ENCODE peak calls at places on chromosomes 1 and 21, in six cellular contexts. D, L, M, Y, R and G are unnamed samples. For H3K36me3, the result is how much of the 10 kb centered on the place peaks cover.

GRCh38 chr1:8090241-8090702 is 64.2 kb upstream of the ERRFI1 start:
- DNase-seq in Y (no peak), D (no peak), R (no peak), M (peak), L (peak), G (peak)

GRCh38 chr1:184685116-184685515 is 69.5 kb downstream of the EDEM3 start:
- DNase-seq in M (no peak), R (no peak), L (no peak), Y (no peak), D (no peak), G (no peak)

GRCh38 chr1:202123336-202123813 is 658 bp downstream of the GPR37L1 start:
- DNase-seq in Y (no peak), M (no peak), R (no peak), L (no peak), D (no peak), G (no peak)

GRCh38 chr1:78715181-78715661 is 65.6 kb downstream of the IFI44 start:
- DNase-seq in Y (no peak), M (peak), R (no peak), D (no peak), L (peak), G (peak)

GRCh38 chr1:30834249-30834648 is 74.3 kb downstream of the SDC3 start:
- DNase-seq in L (no peak), Y (no peak), D (no peak), M (no peak), R (no peak), G (no peak)

GRCh38 chr1:208269338-208269666 is 25.1 kb upstream of the PLXNA2 start:
- DNase-seq in M (peak), D (no peak), R (no peak), Y (no peak), L (no peak), G (no peak)

GRCh38 chr1:224791362-224791941 is 138.0 kb upstream of the DNAH14 start:
- DNase-seq in Y (no peak), M (no peak), L (no peak), D (no peak), R (no peak), G (no peak)

GRCh38 chr1:27563407-27564263 is 40.3 kb downstream of the AHDC1 start:
- DNase-seq in Y (peak), D (peak), R (peak), L (peak), M (peak), G (peak)

GRCh38 chr21:32336711-32337110 is 38.1 kb downstream of the MRAP start:
- DNase-seq in D (no peak), L (no peak), Y (no peak), M (peak), R (no peak), G (peak)

GRCh38 chr1:10155087-10155712 is 55.2 kb upstream of the KIF1B start:
- DNase-seq in D (no peak), R (no peak), M (no peak), L (peak), Y (no peak), G (no peak)

GRCh38 chr1:31583995-31584868 is 7.9 kb downstream of the TINAGL1 start:
- DNase-seq in M (no peak), L (peak), D (peak), R (peak), Y (peak), G (peak)

GRCh38 chr1:219362702-219363101 is 189.0 kb downstream of the LYPLAL1 start:
- DNase-seq in L (no peak), R (no peak), D (no peak), M (no peak), Y (no peak), G (no peak)

GRCh38 chr1:55556378-55556777 is 341.2 kb upstream of the USP24 start:
- DNase-seq in R (no peak), M (no peak), Y (no peak), D (no peak), L (peak), G (no peak)

GRCh38 chr1:154860154-154860870 is 9.8 kb downstream of the KCNN3 start:
- DNase-seq in D (no peak), L (no peak), R (no peak), Y (no peak), M (no peak), G (no peak)

GRCh38 chr1:201348211-201348566 is 29.3 kb downstream of the TNNT2 start:
- DNase-seq in Y (peak), M (peak), R (peak), L (peak), D (no peak), G (peak)

GRCh38 chr1:246198141-246198820 is 308.8 kb downstream of the SMYD3 start:
- DNase-seq in Y (no peak), L (no peak), M (peak), R (no peak), D (no peak), G (no peak)

GRCh38 chr1:94971491-94971924 is 44.6 kb upstream of the CNN3 start:
- DNase-seq in D (no peak), Y (no peak), R (no peak), M (peak), L (peak), G (peak)

GRCh38 chr1:10701145-10701544 is 95.3 kb downstream of the CASZ1 start:
- DNase-seq in M (no peak), Y (no peak), L (no peak), D (no peak), R (no peak), G (no peak)

GRCh38 chr1:95384570-95384969 is 150.6 kb downstream of the RWDD3 start:
- DNase-seq in M (peak), L (peak), D (no peak), R (no peak), Y (no peak), G (no peak)

GRCh38 chr1:46675549-46676314 is 4.1 kb downstream of the TEX38 start:
- DNase-seq in R (no peak), L (no peak), D (no peak), Y (no peak), M (no peak), G (no peak)

GRCh38 chr1:200253774-200254495 is 155.9 kb downstream of the ZNF281 start:
- DNase-seq in D (no peak), M (no peak), R (no peak), L (no peak), Y (no peak), G (no peak)

GRCh38 chr1:212814989-212815388 is 23.3 kb downstream of the TATDN3 start:
- DNase-seq in D (no peak), R (no peak), L (peak), M (peak), Y (no peak), G (peak)

GRCh38 chr1:94757931-94758330 is 62.2 kb upstream of the SLC44A3 start:
- DNase-seq in D (peak), L (no peak), M (no peak), Y (peak), R (peak), G (no peak)

GRCh38 chr1:37143818-37144217 is 109.5 kb upstream of the GRIK3 start:
- DNase-seq in L (no peak), D (no peak), Y (no peak), M (no peak), R (no peak), G (no peak)

GRCh38 chr1:38046333-38046883 is at the start of gene POU3F1:
- DNase-seq in Y (peak), M (no peak), R (no peak), D (no peak), L (no peak), G (no peak)

GRCh38 chr1:9680828-9681227 is 29.3 kb downstream of the PIK3CD start:
- DNase-seq in R (no peak), L (no peak), M (no peak), D (no peak), Y (no peak), G (no peak)

GRCh38 chr1:77316006-77316405 is 34.2 kb downstream of the AK5 start:
- DNase-seq in R (no peak), D (no peak), Y (no peak), L (peak), M (peak), G (peak)

GRCh38 chr1:26281971-26282693 is 2.2 kb downstream of the SH3BGRL3 start:
- DNase-seq in Y (peak), M (peak), R (no peak), L (peak), D (no peak), G (peak)

GRCh38 chr1:210233495-210234253 is 1.1 kb downstream of the SERTAD4 start:
- DNase-seq in D (peak), R (peak), M (peak), Y (peak), L (peak), G (peak)

GRCh38 chr1:151968058-151968457 is 25.6 kb downstream of the S100A10 start:
- DNase-seq in D (no peak), Y (no peak), M (peak), R (no peak), L (peak), G (peak)

GRCh38 chr1:35557118-35557610 is at the start of gene KIAA0319L:
- DNase-seq in M (peak), Y (peak), D (peak), R (peak), L (no peak), G (peak)

GRCh38 chr1:38829368-38829767 is 30.2 kb downstream of the RRAGC start:
- DNase-seq in L (no peak), Y (no peak), M (no peak), D (no peak), R (no peak), G (no peak)

GRCh38 chr1:243903904-243904303 is 53.9 kb upstream of the AKT3 start:
- DNase-seq in R (no peak), Y (no peak), D (no peak), L (peak), M (peak), G (peak)

GRCh38 chr1:6419803-6420593 is at the start of gene HES2:
- DNase-seq in M (peak), L (no peak), R (no peak), Y (peak), D (no peak), G (peak)

GRCh38 chr1:235206533-235207201 is 45.6 kb upstream of the RBM34 start:
- DNase-seq in Y (no peak), L (no peak), D (no peak), R (no peak), M (peak), G (no peak)

GRCh38 chr1:233367057-233367759 is 39.7 kb downstream of the MAP3K21 start:
- DNase-seq in M (no peak), D (no peak), L (no peak), Y (no peak), R (no peak), G (peak)

GRCh38 chr1:93317207-93317606 is 28.5 kb upstream of the DR1 start:
- DNase-seq in Y (no peak), R (peak), M (no peak), L (no peak), D (peak), G (no peak)

GRCh38 chr1:155396874-155397476 is 76.3 kb downstream of the RUSC1 start:
- DNase-seq in D (no peak), R (no peak), M (peak), L (no peak), Y (no peak), G (no peak)

GRCh38 chr1:161008857-161009554 is 11.9 kb downstream of the F11R start:
- DNase-seq in R (no peak), Y (no peak), M (peak), L (no peak), D (no peak), G (peak)

GRCh38 chr1:172559811-172560210 is 26.9 kb downstream of the SUCO start:
- DNase-seq in Y (no peak), M (no peak), D (no peak), R (no peak), L (no peak), G (no peak)
- H3K36me3 ChIP-seq in Y (under half), M (under half), D (under half), R (under half), L (under half), G (under half)

GRCh38 chr21:43697758-43698643 is 20.9 kb upstream of the PDXK start:
- DNase-seq in M (peak), D (no peak), R (no peak), L (peak), Y (peak), G (peak)

GRCh38 chr21:43693981-43694380 is 24.9 kb upstream of the PDXK start:
- DNase-seq in D (no peak), R (no peak), Y (peak), L (no peak), M (no peak), G (no peak)

GRCh38 chr21:43692949-43693348 is 26.0 kb upstream of the PDXK start:
- DNase-seq in M (no peak), D (no peak), R (no peak), L (no peak), Y (peak), G (no peak)

GRCh38 chr21:43694437-43695079 is 24.4 kb upstream of the PDXK start:
- DNase-seq in Y (peak), D (no peak), R (no peak), L (no peak), M (no peak), G (no peak)

GRCh38 chr21:43696214-43696613 is 22.7 kb upstream of the PDXK start:
- DNase-seq in L (no peak), R (no peak), Y (peak), D (no peak), M (no peak), G (no peak)
- H3K36me3 ChIP-seq in L (under half), R (under half), Y (under half), D (under half), M (under half), G (half or more)

GRCh38 chr1:43980255-43981134 is 1.5 kb downstream of the B4GALT2 start:
- DNase-seq in M (peak), L (no peak), Y (peak), D (no peak), R (peak), G (peak)
- H3K36me3 ChIP-seq in M (under half), L (under half), Y (under half), D (under half), R (under half), G (under half)

GRCh38 chr1:20657024-20657423 is 4.1 kb downstream of the DDOST start:
- DNase-seq in M (no peak), Y (no peak), D (no peak), R (no peak), L (no peak), G (no peak)
- H3K36me3 ChIP-seq in M (under half), Y (under half), D (half or more), R (under half), L (under half), G (half or more)

DNA sequence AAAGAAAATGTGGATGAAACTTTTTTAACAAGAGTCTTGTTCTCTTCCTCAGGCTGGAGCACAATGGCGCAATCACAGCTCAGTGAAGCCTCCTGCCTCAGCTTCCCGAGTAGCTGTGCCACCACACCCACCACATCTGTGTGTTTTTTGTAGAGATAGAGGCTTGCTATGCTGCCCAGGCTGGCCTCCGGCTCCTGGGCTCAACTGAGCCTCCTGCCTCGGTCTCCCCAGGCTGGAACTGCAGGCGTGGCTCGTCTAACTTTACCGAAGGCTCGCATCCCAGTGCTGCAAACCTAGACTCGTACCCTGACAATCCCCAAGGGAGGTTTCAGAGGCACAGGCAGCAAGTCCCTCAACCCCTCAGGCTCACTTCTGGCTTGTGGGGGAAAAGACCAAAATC is 14.5 kb downstream of the SSU72 start:
- DNase-seq in L (no peak), M (no peak), R (no peak), D (no peak), Y (no peak), G (no peak)
- H3K36me3 ChIP-seq in L (under half), M (under half), R (under half), D (half or more), Y (under half), G (under half)

DNA sequence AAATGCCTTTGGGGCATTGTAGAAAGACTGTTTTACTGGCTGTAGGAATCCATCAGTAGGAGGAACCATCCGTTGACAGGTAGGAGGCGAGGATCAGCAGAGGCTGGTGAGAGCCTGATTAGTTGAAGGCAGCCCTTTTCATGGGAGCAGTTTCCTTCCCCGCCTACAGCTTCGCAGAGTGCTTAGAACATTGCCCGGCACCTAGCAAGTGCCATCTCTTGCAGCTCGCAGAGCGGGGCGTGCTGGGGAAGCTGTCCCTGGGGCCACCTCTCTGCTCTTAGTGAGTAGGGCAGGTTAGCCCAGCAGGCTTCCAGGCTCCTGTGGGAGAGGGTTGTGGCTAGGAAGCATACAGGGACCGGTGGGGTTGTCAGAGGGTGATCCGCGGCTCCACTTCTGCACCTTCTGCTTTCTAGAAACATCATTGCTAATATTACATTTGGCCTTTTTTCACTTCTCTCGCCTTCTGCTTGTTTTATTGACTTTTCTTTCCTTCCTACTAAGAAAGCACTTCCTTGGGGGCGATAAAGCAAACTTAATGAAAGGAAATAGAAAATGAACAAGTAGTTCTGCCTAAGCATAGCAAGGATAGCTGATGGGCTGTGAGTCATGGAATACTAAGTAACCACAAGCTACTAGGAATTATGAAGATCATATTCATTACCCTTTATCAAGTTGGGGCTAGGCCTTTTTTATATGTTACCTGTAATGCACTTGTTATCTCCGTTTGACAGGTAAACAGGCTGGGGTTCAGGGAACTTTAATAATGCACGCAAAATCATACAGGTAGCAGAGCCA is 176.7 kb downstream of the GALNT2 start:
- DNase-seq in R (no peak), Y (no peak), M (peak), D (peak), L (peak), G (peak)
- H3K36me3 ChIP-seq in R (under half), Y (under half), M (under half), D (under half), L (under half), G (half or more)

GRCh38 chr1:16135501-16135900 is 20.4 kb downstream of the EPHA2 start:
- DNase-seq in R (no peak), D (no peak), L (no peak), Y (no peak), M (no peak), G (no peak)

GRCh38 chr1:16133007-16133961 is 22.6 kb downstream of the EPHA2 start:
- DNase-seq in D (no peak), Y (no peak), M (no peak), L (no peak), R (no peak), G (no peak)

GRCh38 chr1:16134071-16134801 is 21.6 kb downstream of the EPHA2 start:
- DNase-seq in M (no peak), D (no peak), R (no peak), L (no peak), Y (no peak), G (no peak)

GRCh38 chr1:16132325-16132785 is 23.5 kb downstream of the EPHA2 start:
- DNase-seq in M (no peak), Y (no peak), R (no peak), L (no peak), D (no peak), G (no peak)

GRCh38 chr1:16134906-16135305 is 21.0 kb downstream of the EPHA2 start:
- DNase-seq in M (no peak), Y (no peak), D (no peak), L (no peak), R (no peak), G (no peak)
- H3K36me3 ChIP-seq in M (under half), Y (under half), D (half or more), L (under half), R (under half), G (under half)